ENCODE peak calls at places on chromosomes 1 and 21, in ten cellular contexts. I is NCI-H345; U is brain microvascular endothelial cell; K is activated T-helper 1 cell treated with anti-CD3 and anti-CD28 coated beads, Interleukin-2, amount 50 U/mL, for 16 hours; G is uterus; C is retina; W is CD8-positive, alpha-beta T cell; L is cardiac fibroblast; Y is Peyer's patch; R is AG09309. Q is an unnamed sample.

GRCh38 chr1:1614204-1614953 is 921 bp upstream of the MIB2 start:
- DNase-seq in C (peak), K (peak), R (peak), G (no peak), Y (no peak), W (peak), I (no peak), U (peak), L (peak), Q (no peak)

GRCh38 chr1:14733053-14733778 is 134.7 kb downstream of the KAZN start:
- DNase-seq in Y (no peak), U (no peak), K (no peak), W (no peak), G (no peak), C (no peak), L (no peak), I (peak), R (peak), Q (no peak)

GRCh38 chr1:203443296-203443695 is 32.3 kb upstream of the PRELP start:
- DNase-seq in R (no peak), C (no peak), W (no peak), G (no peak), Y (no peak), K (no peak), L (no peak), I (no peak), U (no peak), Q (no peak)

GRCh38 chr1:233357595-233358446 is 30.3 kb downstream of the MAP3K21 start:
- DNase-seq in G (no peak), W (no peak), Y (no peak), R (no peak), L (no peak), I (no peak), C (no peak), U (no peak), K (no peak), Q (no peak)

GRCh38 chr21:27495836-27496235 is 528.9 kb upstream of the ADAMTS5 start:
- DNase-seq in Y (no peak), U (no peak), R (no peak), L (no peak), K (no peak), C (no peak), I (no peak), G (no peak), W (no peak), Q (no peak)

GRCh38 chr1:55428944-55429931 is 214.1 kb upstream of the USP24 start:
- DNase-seq in Y (no peak), U (peak), I (no peak), K (no peak), G (peak), C (peak), L (peak), W (no peak), R (peak), Q (peak)

GRCh38 chr1:149977345-149977744 is 33.2 kb downstream of the OTUD7B start:
- DNase-seq in G (no peak), K (no peak), R (no peak), Y (no peak), C (no peak), L (no peak), U (no peak), W (no peak), I (peak), Q (no peak)

GRCh38 chr21:38639782-38640750 is 141.8 kb upstream of the ERG start:
- DNase-seq in K (no peak), C (no peak), I (no peak), U (no peak), Y (no peak), L (no peak), R (no peak), G (no peak), W (no peak), Q (no peak)